ENCODE peak calls at places on chromosomes 7 and 10, in four cellular contexts. O is transverse colon, R is Peyer's patch, Z is tibial nerve. X is an unnamed sample. For H3K4me1 and H3K27me3, the result is how much of the 10 kb centered on the place peaks cover.

GRCh38 chr10:86693721-86694369 is 25.5 kb downstream of the LDB3 start:
- DNase-seq in Z (no peak), O (peak), R (no peak), X (peak)

GRCh38 chr7:69782917-69783684 is 184.8 kb downstream of the AUTS2 start:
- DNase-seq in R (no peak), O (peak), Z (peak), X (peak)

GRCh38 chr10:73857446-73857845 is 16.9 kb downstream of the CAMK2G start:
- DNase-seq in O (no peak), R (no peak), Z (no peak), X (no peak)

GRCh38 chr7:158750702-158751101 is 46.1 kb upstream of the NCAPG2 start:
- DNase-seq in Z (no peak), O (no peak), R (no peak), X (no peak)

GRCh38 chr7:69199048-69199447 is 399.2 kb upstream of the AUTS2 start:
- DNase-seq in O (no peak), R (no peak), Z (no peak), X (no peak)

GRCh38 chr10:132898391-132899053 is 43.8 kb downstream of the CFAP46 start:
- DNase-seq in O (no peak), R (no peak), Z (peak), X (no peak)

GRCh38 chr7:2138146-2138765 is 94.5 kb downstream of the MAD1L1 start:
- DNase-seq in O (peak), Z (no peak), R (no peak), X (no peak)

GRCh38 chr10:78524342-78524741 is 490.7 kb downstream of the RPS24 start:
- DNase-seq in O (no peak), R (no peak), Z (no peak), X (no peak)

GRCh38 chr7:74165867-74166593 is 8.1 kb upstream of the EIF4H start:
- DNase-seq in R (no peak), Z (no peak), O (no peak), X (no peak)

GRCh38 chr10:64537112-64537511 is 1015.9 kb downstream of the REEP3 start:
- DNase-seq in Z (no peak), O (no peak), R (no peak), X (no peak)

GRCh38 chr7:77199008-77199966 is at the start of gene FGL2:
- DNase-seq in R (peak), Z (peak), O (peak), X (peak)

GRCh38 chr10:104779701-104780100 is 138.6 kb downstream of the SORCS3 start:
- DNase-seq in Z (no peak), O (no peak), R (no peak), X (no peak)

GRCh38 chr10:99983280-99983988 is 26.3 kb downstream of the DNMBP start:
- DNase-seq in O (no peak), Z (peak), R (peak), X (peak)
- TF ChIP-seq POLR2A in O (no peak), Z (no peak), R (no peak), X (no peak)

DNA sequence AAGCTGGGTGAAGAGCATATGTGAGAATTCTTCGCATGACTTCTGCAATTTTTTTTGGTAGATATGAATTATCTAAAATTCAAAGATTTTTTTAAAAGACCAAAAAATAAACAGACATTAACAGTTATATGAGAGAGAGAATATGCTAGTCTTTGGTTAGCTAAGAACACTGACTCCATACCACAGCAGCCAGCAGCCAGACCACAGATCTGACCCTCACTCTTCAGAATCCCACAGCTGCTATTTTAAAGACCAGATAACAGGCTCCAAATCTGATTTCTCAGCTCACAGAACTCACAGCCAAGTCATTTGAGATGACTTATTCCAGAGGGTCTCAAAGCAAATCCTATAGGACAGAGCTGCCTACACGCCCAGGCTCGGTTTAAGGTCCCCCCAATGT is 20.4 kb downstream of the NUDCD3 start:
- DNase-seq in O (no peak), R (no peak), Z (no peak), X (no peak)
- H3K4me1 ChIP-seq in O (under half), R (under half), Z (under half), X (under half)

GRCh38 chr10:117783698-117784395 is 241.3 kb downstream of the EMX2 start:
- DNase-seq in O (no peak), R (no peak), Z (no peak), X (no peak)
- H3K27me3 ChIP-seq in O (under half), R (under half), Z (under half), X (under half)

DNA sequence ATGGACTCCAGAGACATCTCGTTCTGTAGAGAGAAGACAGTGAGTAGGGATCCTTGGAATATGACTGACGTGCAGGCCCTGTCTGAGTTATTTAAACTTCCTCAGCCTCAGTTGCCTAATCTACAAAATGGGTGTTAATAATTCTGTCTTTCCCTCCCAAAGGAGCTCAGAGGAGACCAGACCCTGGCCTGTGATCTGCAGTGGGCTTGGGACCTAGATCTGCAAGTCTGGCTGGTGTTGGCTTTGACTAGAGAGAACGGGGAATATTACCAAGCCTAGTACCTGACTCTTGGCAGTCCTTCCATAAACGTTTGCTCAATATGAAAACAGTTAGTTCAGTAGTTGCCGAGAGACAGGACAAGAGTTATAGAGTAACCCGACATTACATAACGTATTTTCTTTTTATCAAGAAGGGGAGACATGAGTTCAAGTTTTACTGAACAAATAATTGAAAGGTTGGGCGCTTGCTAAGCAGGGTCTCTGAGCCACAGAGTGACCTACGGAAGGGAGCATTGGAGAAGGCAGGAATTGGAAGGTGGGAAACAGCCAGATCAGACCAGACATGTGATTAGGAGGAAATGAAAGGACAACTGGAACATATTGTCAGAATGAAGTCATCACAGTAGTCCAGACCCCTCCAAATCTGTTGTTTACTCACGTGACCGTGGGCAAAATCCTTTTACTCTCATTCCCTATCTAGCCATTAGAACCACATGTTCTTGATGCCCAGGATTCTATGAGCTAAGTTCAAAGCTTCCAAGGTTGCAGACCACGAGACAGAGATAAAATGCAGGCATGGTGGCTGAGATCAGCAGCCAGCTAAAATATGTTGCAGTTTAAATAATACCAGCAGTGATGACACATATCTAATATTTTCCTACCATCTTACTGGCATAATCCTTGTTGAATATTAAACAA is 10.9 kb upstream of the CYP3A4 start:
- DNase-seq in O (no peak), R (no peak), Z (no peak), X (peak)
- TF ChIP-seq POLR2A in O (no peak), R (no peak), Z (no peak), X (no peak)

X was measured in testis.